ENCODE peak calls at places on chromosomes 16 and 17, in seven cellular contexts. One of them, this sample, is unnamed. For H3K4me1, the result is how much of the 10 kb centered on the place peaks cover.

GRCh38 chr17:34393401-34393800 is 30.4 kb upstream of the CCL1 start:
- DNase-seq in GM23338: no peak
- DNase-seq in spleen: no peak
- DNase-seq in left ventricle myocardium inferior: no peak
- DNase-seq in PC-3: no peak
- DNase-seq in cardiac muscle cell: no peak
- DNase-seq in neural progenitor cell: no peak
- DNase-seq in this sample: no peak

GRCh38 chr16:24909856-24910255 is 64.1 kb downstream of the SLC5A11 start:
- DNase-seq in GM23338: no peak
- DNase-seq in spleen: no peak
- DNase-seq in left ventricle myocardium inferior: no peak
- DNase-seq in PC-3: no peak
- DNase-seq in cardiac muscle cell: no peak
- DNase-seq in neural progenitor cell: no peak
- DNase-seq in this sample: no peak

GRCh38 chr17:66686601-66687000 is 148.3 kb upstream of the CACNG5 start:
- DNase-seq in GM23338: no peak
- DNase-seq in spleen: no peak
- DNase-seq in left ventricle myocardium inferior: no peak
- DNase-seq in PC-3: no peak
- DNase-seq in cardiac muscle cell: no peak
- DNase-seq in neural progenitor cell: no peak
- DNase-seq in this sample: no peak

GRCh38 chr17:44222112-44222869 is 2.8 kb upstream of the UBTF start:
- DNase-seq in GM23338: peak
- DNase-seq in spleen: peak
- DNase-seq in left ventricle myocardium inferior: peak
- DNase-seq in PC-3: peak
- DNase-seq in cardiac muscle cell: peak
- DNase-seq in neural progenitor cell: peak
- DNase-seq in this sample: peak

GRCh38 chr16:88639231-88640038 is 1.1 kb downstream of the IL17C start:
- DNase-seq in GM23338: peak
- DNase-seq in spleen: no peak
- DNase-seq in left ventricle myocardium inferior: no peak
- DNase-seq in PC-3: no peak
- DNase-seq in cardiac muscle cell: no peak
- DNase-seq in neural progenitor cell: peak
- DNase-seq in this sample: peak

GRCh38 chr16:73560497-73560896 is 512.6 kb upstream of the ZFHX3 start:
- DNase-seq in GM23338: no peak
- DNase-seq in spleen: no peak
- DNase-seq in left ventricle myocardium inferior: no peak
- DNase-seq in PC-3: no peak
- DNase-seq in cardiac muscle cell: no peak
- DNase-seq in neural progenitor cell: no peak
- DNase-seq in this sample: no peak

GRCh38 chr17:50798424-50799344 is 31.4 kb upstream of the ANKRD40CL start:
- DNase-seq in GM23338: no peak
- DNase-seq in spleen: no peak
- DNase-seq in left ventricle myocardium inferior: no peak
- DNase-seq in PC-3: no peak
- DNase-seq in cardiac muscle cell: no peak
- DNase-seq in neural progenitor cell: no peak
- DNase-seq in this sample: no peak

GRCh38 chr17:42691021-42691545 is 8.8 kb downstream of the CNTNAP1 start:
- DNase-seq in GM23338: no peak
- DNase-seq in spleen: no peak
- DNase-seq in left ventricle myocardium inferior: no peak
- DNase-seq in PC-3: no peak
- DNase-seq in cardiac muscle cell: no peak
- DNase-seq in neural progenitor cell: no peak
- DNase-seq in this sample: no peak

GRCh38 chr16:11844499-11844898 is 6.8 kb downstream of the RSL1D1 start:
- DNase-seq in GM23338: no peak
- DNase-seq in spleen: no peak
- DNase-seq in left ventricle myocardium inferior: no peak
- DNase-seq in PC-3: no peak
- DNase-seq in cardiac muscle cell: no peak
- DNase-seq in neural progenitor cell: no peak
- DNase-seq in this sample: no peak

GRCh38 chr17:36673637-36674277 is 72.4 kb downstream of the MRM1 start:
- DNase-seq in GM23338: no peak
- DNase-seq in spleen: no peak
- DNase-seq in left ventricle myocardium inferior: no peak
- DNase-seq in PC-3: no peak
- DNase-seq in cardiac muscle cell: no peak
- DNase-seq in neural progenitor cell: no peak
- DNase-seq in this sample: no peak

GRCh38 chr17:39668141-39668924 is at the start of gene PNMT:
- DNase-seq in GM23338: peak
- DNase-seq in spleen: peak
- DNase-seq in left ventricle myocardium inferior: peak
- DNase-seq in PC-3: peak
- DNase-seq in cardiac muscle cell: peak
- DNase-seq in neural progenitor cell: peak
- DNase-seq in this sample: peak

GRCh38 chr16:87728026-87728425 is 37.8 kb downstream of the KLHDC4 start:
- DNase-seq in GM23338: no peak
- DNase-seq in spleen: no peak
- DNase-seq in left ventricle myocardium inferior: no peak
- DNase-seq in PC-3: no peak
- DNase-seq in cardiac muscle cell: peak
- DNase-seq in neural progenitor cell: no peak
- DNase-seq in this sample: no peak

GRCh38 chr17:50848691-50849090 is 13.3 kb downstream of the WFIKKN2 start:
- DNase-seq in GM23338: no peak
- DNase-seq in spleen: no peak
- DNase-seq in left ventricle myocardium inferior: no peak
- DNase-seq in PC-3: no peak
- DNase-seq in cardiac muscle cell: no peak
- DNase-seq in neural progenitor cell: no peak
- DNase-seq in this sample: no peak

GRCh38 chr17:47742319-47743181 is 9.5 kb downstream of the TBX21 start:
- DNase-seq in GM23338: peak
- DNase-seq in spleen: peak
- DNase-seq in left ventricle myocardium inferior: no peak
- DNase-seq in PC-3: peak
- DNase-seq in cardiac muscle cell: peak
- DNase-seq in neural progenitor cell: peak
- DNase-seq in this sample: no peak

GRCh38 chr16:68668266-68668665 is 23.2 kb downstream of the CDH3 start:
- DNase-seq in GM23338: no peak
- DNase-seq in spleen: no peak
- DNase-seq in left ventricle myocardium inferior: no peak
- DNase-seq in PC-3: peak
- DNase-seq in cardiac muscle cell: no peak
- DNase-seq in neural progenitor cell: no peak
- DNase-seq in this sample: no peak

GRCh38 chr17:31140127-31140526 is 45.4 kb downstream of the NF1 start:
- DNase-seq in GM23338: no peak
- DNase-seq in spleen: no peak
- DNase-seq in left ventricle myocardium inferior: no peak
- DNase-seq in PC-3: no peak
- DNase-seq in cardiac muscle cell: no peak
- DNase-seq in neural progenitor cell: no peak
- DNase-seq in this sample: no peak

GRCh38 chr16:27362570-27363245 is 39.3 kb upstream of the IL21R start:
- DNase-seq in GM23338: no peak
- DNase-seq in spleen: no peak
- DNase-seq in left ventricle myocardium inferior: no peak
- DNase-seq in PC-3: no peak
- DNase-seq in cardiac muscle cell: no peak
- DNase-seq in neural progenitor cell: no peak
- DNase-seq in this sample: peak

DNA sequence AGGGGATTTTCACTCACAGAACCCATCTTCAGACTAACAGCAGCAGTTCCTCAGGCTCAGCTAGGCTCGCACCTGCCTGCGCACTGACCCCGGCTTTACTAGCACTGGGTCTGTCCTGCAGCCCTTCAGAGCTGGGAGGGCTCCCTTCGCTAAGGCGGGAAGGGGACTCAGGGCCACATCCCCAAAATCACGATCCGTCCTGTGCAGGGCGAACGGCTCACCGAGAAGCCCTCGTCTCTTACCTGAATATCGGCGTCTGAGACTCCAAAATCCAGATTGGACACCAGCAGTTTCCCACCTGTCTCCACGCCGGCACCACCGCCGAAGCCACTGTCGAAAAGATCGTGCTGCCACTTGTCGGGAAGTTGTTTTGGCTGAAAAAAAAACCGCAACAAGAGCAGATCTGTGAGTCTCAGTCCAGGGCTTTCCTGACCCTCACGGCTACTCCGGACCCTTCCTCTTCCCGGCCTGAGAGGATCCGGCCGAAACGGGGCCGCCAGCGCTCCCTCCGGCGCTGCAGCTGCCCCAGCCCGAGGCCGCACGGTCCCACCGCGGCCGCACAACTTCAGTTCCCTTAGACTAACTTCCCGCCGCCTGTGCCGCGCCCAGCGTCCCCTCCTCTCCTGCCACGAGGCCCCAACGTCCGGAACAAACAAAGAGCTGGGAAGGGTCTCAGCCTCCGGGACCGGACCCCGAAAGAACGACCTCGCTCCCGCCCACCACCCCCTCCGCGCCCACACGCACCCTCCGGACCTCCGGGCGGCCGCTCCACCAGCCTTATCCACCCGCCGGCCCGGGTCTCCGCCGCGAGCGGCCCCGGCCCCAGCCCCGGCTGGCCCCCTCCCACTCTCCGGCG is 711 bp downstream of the ALYREF start:
- DNase-seq in GM23338: peak
- DNase-seq in spleen: peak
- DNase-seq in left ventricle myocardium inferior: no peak
- DNase-seq in PC-3: no peak
- DNase-seq in cardiac muscle cell: no peak
- DNase-seq in neural progenitor cell: peak
- DNase-seq in this sample: no peak
- TF ChIP-seq CTCF in GM23338: no peak
- TF ChIP-seq CTCF in spleen: no peak
- TF ChIP-seq CTCF in left ventricle myocardium inferior: no peak
- TF ChIP-seq CTCF in PC-3: no peak
- TF ChIP-seq CTCF in cardiac muscle cell: no peak
- TF ChIP-seq CTCF in neural progenitor cell: no peak
- TF ChIP-seq CTCF in this sample: no peak

GRCh38 chr17:27295945-27296344 is 2.0 kb downstream of the WSB1 start:
- DNase-seq in GM23338: no peak
- DNase-seq in spleen: no peak
- DNase-seq in left ventricle myocardium inferior: no peak
- DNase-seq in PC-3: peak
- DNase-seq in cardiac muscle cell: peak
- DNase-seq in neural progenitor cell: no peak
- DNase-seq in this sample: no peak
- H3K4me3 ChIP-seq in GM23338: peak
- H3K4me3 ChIP-seq in spleen: peak
- H3K4me3 ChIP-seq in left ventricle myocardium inferior: peak
- H3K4me3 ChIP-seq in PC-3: peak
- H3K4me3 ChIP-seq in cardiac muscle cell: peak
- H3K4me3 ChIP-seq in neural progenitor cell: peak
- H3K4me3 ChIP-seq in this sample: peak

GRCh38 chr16:53435066-53435688 is 906 bp downstream of the RBL2 start:
- DNase-seq in GM23338: peak
- DNase-seq in spleen: no peak
- DNase-seq in left ventricle myocardium inferior: peak
- DNase-seq in PC-3: peak
- DNase-seq in cardiac muscle cell: peak
- DNase-seq in neural progenitor cell: peak
- DNase-seq in this sample: peak
- H3K4me1 ChIP-seq in GM23338: under half
- H3K4me1 ChIP-seq in spleen: under half
- H3K4me1 ChIP-seq in left ventricle myocardium inferior: under half
- H3K4me1 ChIP-seq in PC-3: under half
- H3K4me1 ChIP-seq in cardiac muscle cell: under half
- H3K4me1 ChIP-seq in neural progenitor cell: under half
- H3K4me1 ChIP-seq in this sample: under half

GRCh38 chr17:8057691-8058114 is 18.8 kb downstream of the ALOX15B start:
- DNase-seq in GM23338: peak
- DNase-seq in spleen: peak
- DNase-seq in left ventricle myocardium inferior: no peak
- DNase-seq in PC-3: peak
- DNase-seq in cardiac muscle cell: peak
- DNase-seq in neural progenitor cell: peak
- DNase-seq in this sample: peak
- TF ChIP-seq CTCF in GM23338: peak
- TF ChIP-seq CTCF in spleen: peak
- TF ChIP-seq CTCF in left ventricle myocardium inferior: peak
- TF ChIP-seq CTCF in PC-3: peak
- TF ChIP-seq CTCF in cardiac muscle cell: peak
- TF ChIP-seq CTCF in neural progenitor cell: peak
- TF ChIP-seq CTCF in this sample: peak

GRCh38 chr17:41140360-41141132 is at the start of gene KRTAP4-6:
- DNase-seq in GM23338: no peak
- DNase-seq in spleen: no peak
- DNase-seq in left ventricle myocardium inferior: no peak
- DNase-seq in PC-3: peak
- DNase-seq in cardiac muscle cell: no peak
- DNase-seq in neural progenitor cell: no peak
- DNase-seq in this sample: no peak
- H3K4me3 ChIP-seq in GM23338: no peak
- H3K4me3 ChIP-seq in spleen: no peak
- H3K4me3 ChIP-seq in left ventricle myocardium inferior: no peak
- H3K4me3 ChIP-seq in PC-3: no peak
- H3K4me3 ChIP-seq in cardiac muscle cell: no peak
- H3K4me3 ChIP-seq in neural progenitor cell: no peak
- H3K4me3 ChIP-seq in this sample: no peak

GRCh38 chr17:49035470-49036269 is 38.5 kb downstream of the IGF2BP1 start:
- DNase-seq in GM23338: peak
- DNase-seq in spleen: no peak
- DNase-seq in left ventricle myocardium inferior: peak
- DNase-seq in PC-3: peak
- DNase-seq in cardiac muscle cell: peak
- DNase-seq in neural progenitor cell: peak
- DNase-seq in this sample: no peak
- H3K4me1 ChIP-seq in GM23338: under half
- H3K4me1 ChIP-seq in spleen: under half
- H3K4me1 ChIP-seq in left ventricle myocardium inferior: under half
- H3K4me1 ChIP-seq in PC-3: under half
- H3K4me1 ChIP-seq in cardiac muscle cell: under half
- H3K4me1 ChIP-seq in neural progenitor cell: under half
- H3K4me1 ChIP-seq in this sample: under half

GRCh38 chr17:75588546-75589016 is 981 bp downstream of the MYO15B start:
- DNase-seq in GM23338: peak
- DNase-seq in spleen: no peak
- DNase-seq in left ventricle myocardium inferior: no peak
- DNase-seq in PC-3: no peak
- DNase-seq in cardiac muscle cell: no peak
- DNase-seq in neural progenitor cell: no peak
- DNase-seq in this sample: peak
- TF ChIP-seq CTCF in GM23338: no peak
- TF ChIP-seq CTCF in spleen: no peak
- TF ChIP-seq CTCF in left ventricle myocardium inferior: no peak
- TF ChIP-seq CTCF in PC-3: no peak
- TF ChIP-seq CTCF in cardiac muscle cell: no peak
- TF ChIP-seq CTCF in neural progenitor cell: no peak
- TF ChIP-seq CTCF in this sample: no peak